ENCODE peak calls at places on chromosome 17, in ten cellular contexts. U is thoracic aorta, E is uterus, Z is choroid plexus epithelial cell, S is mucosa of descending colon, T is AG04450, Q is HFFc6, P is tibial artery, B is fibroblast of villous mesenchyme, I is Calu3. Y is an unnamed sample.

GRCh38 chr17:77288115-77288619 is 147.4 kb downstream of the SEC14L1 start:
- DNase-seq in U (no peak), E (no peak), Z (no peak), S (peak), T (no peak), Q (no peak), P (no peak), B (no peak), I (peak), Y (no peak)

GRCh38 chr17:67377727-67378443 is 804 bp downstream of the PITPNC1 start:
- DNase-seq in U (no peak), E (peak), Z (peak), S (peak), T (no peak), Q (no peak), P (peak), B (peak), I (peak), Y (no peak)

GRCh38 chr17:44102845-44103622 is 20.4 kb downstream of the HDAC5 start:
- DNase-seq in U (no peak), E (no peak), Z (no peak), S (no peak), T (no peak), Q (no peak), P (no peak), B (no peak), I (no peak), Y (no peak)

GRCh38 chr17:79745641-79746105 is 14.9 kb downstream of the ENPP7 start:
- DNase-seq in U (no peak), E (no peak), Z (no peak), S (no peak), T (no peak), Q (no peak), P (no peak), B (no peak), I (no peak), Y (no peak)

GRCh38 chr17:11598274-11599221 is at the start of gene DNAH9:
- DNase-seq in U (peak), E (peak), Z (peak), S (peak), T (no peak), Q (no peak), P (peak), B (peak), I (peak), Y (no peak)

GRCh38 chr17:31373150-31374082 is 18.1 kb upstream of the RAB11FIP4 start:
- DNase-seq in U (no peak), E (no peak), Z (peak), S (no peak), T (peak), Q (peak), P (no peak), B (peak), I (no peak), Y (no peak)

GRCh38 chr17:54861469-54861983 is 39.1 kb upstream of the TOM1L1 start:
- DNase-seq in U (no peak), E (no peak), Z (no peak), S (no peak), T (no peak), Q (no peak), P (no peak), B (no peak), I (no peak), Y (no peak)

GRCh38 chr17:38741853-38742421 is 6.2 kb downstream of the PCGF2 start:
- DNase-seq in U (no peak), E (no peak), Z (no peak), S (peak), T (no peak), Q (no peak), P (no peak), B (no peak), I (no peak), Y (peak)

GRCh38 chr17:73338050-73338491 is 26.3 kb upstream of the CDC42EP4 start:
- DNase-seq in U (peak), E (peak), Z (peak), S (no peak), T (no peak), Q (no peak), P (peak), B (peak), I (no peak), Y (no peak)

GRCh38 chr17:59534583-59534982 is 30.8 kb upstream of the DHX40 start:
- DNase-seq in U (no peak), E (no peak), Z (peak), S (no peak), T (no peak), Q (no peak), P (no peak), B (no peak), I (no peak), Y (no peak)

GRCh38 chr17:45666641-45667040 is 117.5 kb upstream of the CRHR1 start:
- DNase-seq in U (no peak), E (no peak), Z (no peak), S (no peak), T (no peak), Q (no peak), P (peak), B (no peak), I (no peak), Y (no peak)

GRCh38 chr17:65533056-65533745 is 28.2 kb downstream of the AXIN2 start:
- DNase-seq in U (no peak), E (no peak), Z (no peak), S (no peak), T (no peak), Q (no peak), P (peak), B (no peak), I (no peak), Y (no peak)

GRCh38 chr17:65532491-65532890 is 29.0 kb downstream of the AXIN2 start:
- DNase-seq in U (no peak), E (peak), Z (no peak), S (no peak), T (no peak), Q (no peak), P (peak), B (no peak), I (no peak), Y (no peak)

GRCh38 chr17:65530158-65530984 is 31.1 kb downstream of the AXIN2 start:
- DNase-seq in U (no peak), E (no peak), Z (no peak), S (no peak), T (no peak), Q (no peak), P (peak), B (no peak), I (no peak), Y (no peak)

GRCh38 chr17:65530985-65531507 is 30.4 kb downstream of the AXIN2 start:
- DNase-seq in U (no peak), E (no peak), Z (peak), S (no peak), T (peak), Q (no peak), P (no peak), B (peak), I (no peak), Y (no peak)

DNA sequence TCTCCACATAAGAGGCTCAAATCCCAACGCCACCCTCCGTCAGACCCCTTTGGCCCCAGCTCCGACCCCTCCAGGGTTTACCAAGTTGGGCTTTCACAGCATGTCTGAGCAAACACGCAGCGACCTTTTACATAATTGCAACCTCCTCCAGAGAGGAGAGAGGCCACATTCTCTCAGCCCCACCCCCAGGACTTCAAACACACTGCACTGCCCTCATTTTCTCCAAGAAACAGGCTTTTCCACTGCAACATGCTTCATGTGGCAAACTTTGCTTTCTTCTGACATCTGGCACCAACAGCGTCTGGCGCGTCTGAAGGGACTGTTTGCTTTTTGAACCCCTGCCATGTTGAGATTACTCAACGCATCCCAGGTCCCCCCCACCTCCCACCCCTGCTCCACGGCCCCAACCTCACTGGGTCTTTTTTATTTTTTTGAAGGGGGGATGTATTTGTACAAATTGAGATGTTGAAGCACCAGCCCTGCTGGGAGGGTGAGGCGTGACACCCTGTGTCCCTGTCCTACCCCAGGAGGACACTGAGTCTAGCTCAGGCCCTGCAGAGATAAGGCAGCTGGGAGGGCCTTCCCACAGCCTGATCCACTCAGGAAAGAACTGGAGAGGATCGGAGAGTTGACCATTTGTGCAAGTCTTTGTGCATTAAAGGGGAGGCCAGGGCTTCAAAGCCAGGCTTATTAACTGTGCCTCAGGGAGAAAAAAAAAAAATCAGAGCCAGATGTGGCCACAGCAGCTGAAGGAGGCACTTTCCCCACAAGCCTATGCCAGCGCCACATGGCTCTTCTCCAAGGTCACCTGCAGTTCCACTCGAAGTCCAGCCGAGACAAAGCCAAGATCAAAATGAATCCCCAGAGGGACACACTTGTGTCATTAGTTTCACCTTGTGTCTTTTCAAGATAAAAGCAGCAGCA is 29.7 kb downstream of the AXIN2 start:
- DNase-seq in U (no peak), E (peak), Z (peak), S (peak), T (peak), Q (no peak), P (peak), B (peak), I (no peak), Y (no peak)
- TF ChIP-seq CTCF in U (peak), E (peak), Z (peak), S (no peak), T (peak), Q (peak), P (peak), B (peak), I (peak), Y (no peak)

GRCh38 chr17:57662644-57663308 is 82.3 kb downstream of the CCDC182 start:
- DNase-seq in U (peak), E (peak), Z (peak), S (peak), T (peak), Q (peak), P (peak), B (peak), I (peak), Y (peak)
- TF ChIP-seq CTCF in U (no peak), E (peak), Z (no peak), S (no peak), T (no peak), Q (peak), P (no peak), B (no peak), I (no peak), Y (no peak)

GRCh38 chr17:81977211-81978091 is at the start of gene ASPSCR1:
- DNase-seq in U (peak), E (peak), Z (peak), S (peak), T (peak), Q (peak), P (peak), B (peak), I (peak), Y (peak)

GRCh38 chr17:81980752-81981239 is 3.4 kb downstream of the ASPSCR1 start:
- DNase-seq in U (no peak), E (no peak), Z (no peak), S (no peak), T (no peak), Q (no peak), P (no peak), B (no peak), I (no peak), Y (no peak)

GRCh38 chr17:81976332-81977210 is 858 bp upstream of the ASPSCR1 start:
- DNase-seq in U (no peak), E (peak), Z (no peak), S (peak), T (no peak), Q (no peak), P (no peak), B (no peak), I (peak), Y (no peak)

GRCh38 chr17:81980122-81980521 is 2.7 kb downstream of the ASPSCR1 start:
- DNase-seq in U (no peak), E (no peak), Z (no peak), S (no peak), T (no peak), Q (no peak), P (no peak), B (no peak), I (no peak), Y (no peak)

DNA sequence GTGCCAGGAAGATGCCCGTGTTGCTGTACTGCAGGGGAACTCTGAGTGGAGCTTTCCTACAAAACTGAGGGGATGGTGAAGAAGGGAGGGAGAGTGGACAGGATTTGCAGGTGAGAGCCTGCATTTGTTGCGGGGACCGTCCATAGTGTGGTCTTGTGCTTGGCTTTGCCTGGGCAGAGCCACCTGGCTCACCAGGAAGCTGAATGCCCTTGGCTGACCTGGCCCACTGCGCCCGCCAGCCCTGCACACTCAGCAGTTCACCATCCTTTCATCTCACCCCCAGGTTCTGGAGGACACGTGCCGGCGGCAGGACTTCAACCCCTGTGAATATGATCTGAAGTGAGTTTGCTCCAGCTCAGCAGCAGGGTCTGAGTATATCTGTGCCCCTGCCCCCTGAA is 1.5 kb downstream of the ASPSCR1 start:
- DNase-seq in U (no peak), E (no peak), Z (no peak), S (no peak), T (no peak), Q (no peak), P (no peak), B (no peak), I (no peak), Y (no peak)
- TF ChIP-seq CTCF in U (no peak), E (no peak), Z (no peak), S (no peak), T (no peak), Q (no peak), P (no peak), B (no peak), I (no peak), Y (no peak)

GRCh38 chr17:39820987-39821386 is 43.1 kb downstream of the IKZF3 start:
- DNase-seq in U (no peak), E (no peak), Z (no peak), S (no peak), T (no peak), Q (no peak), P (no peak), B (no peak), I (peak), Y (no peak)

GRCh38 chr17:39822051-39822450 is 42.1 kb downstream of the IKZF3 start:
- DNase-seq in U (no peak), E (no peak), Z (no peak), S (no peak), T (no peak), Q (no peak), P (no peak), B (no peak), I (peak), Y (no peak)

GRCh38 chr17:39823407-39824054 is 40.6 kb downstream of the IKZF3 start:
- DNase-seq in U (no peak), E (no peak), Z (no peak), S (no peak), T (no peak), Q (no peak), P (no peak), B (no peak), I (peak), Y (no peak)

GRCh38 chr17:39818282-39819000 is 45.7 kb downstream of the IKZF3 start:
- DNase-seq in U (no peak), E (no peak), Z (no peak), S (no peak), T (no peak), Q (no peak), P (no peak), B (no peak), I (no peak), Y (no peak)

GRCh38 chr17:39820541-39820940 is 43.6 kb downstream of the IKZF3 start:
- DNase-seq in U (no peak), E (no peak), Z (no peak), S (no peak), T (no peak), Q (no peak), P (no peak), B (no peak), I (peak), Y (no peak)
- TF ChIP-seq CTCF in U (no peak), E (no peak), Z (no peak), S (no peak), T (no peak), Q (no peak), P (no peak), B (no peak), I (no peak), Y (no peak)

GRCh38 chr17:9842057-9842758 is 16.5 kb downstream of the GLP2R start:
- DNase-seq in U (no peak), E (peak), Z (peak), S (peak), T (no peak), Q (peak), P (peak), B (peak), I (no peak), Y (no peak)

GRCh38 chr17:9843152-9844010 is 17.7 kb downstream of the GLP2R start:
- DNase-seq in U (no peak), E (no peak), Z (peak), S (no peak), T (no peak), Q (no peak), P (no peak), B (peak), I (peak), Y (no peak)

GRCh38 chr17:9837551-9838471 is 12.1 kb downstream of the GLP2R start:
- DNase-seq in U (no peak), E (peak), Z (peak), S (no peak), T (no peak), Q (peak), P (peak), B (peak), I (no peak), Y (no peak)

GRCh38 chr17:9844153-9844552 is 18.4 kb downstream of the GLP2R start:
- DNase-seq in U (no peak), E (no peak), Z (no peak), S (no peak), T (no peak), Q (no peak), P (no peak), B (no peak), I (no peak), Y (no peak)

DNA sequence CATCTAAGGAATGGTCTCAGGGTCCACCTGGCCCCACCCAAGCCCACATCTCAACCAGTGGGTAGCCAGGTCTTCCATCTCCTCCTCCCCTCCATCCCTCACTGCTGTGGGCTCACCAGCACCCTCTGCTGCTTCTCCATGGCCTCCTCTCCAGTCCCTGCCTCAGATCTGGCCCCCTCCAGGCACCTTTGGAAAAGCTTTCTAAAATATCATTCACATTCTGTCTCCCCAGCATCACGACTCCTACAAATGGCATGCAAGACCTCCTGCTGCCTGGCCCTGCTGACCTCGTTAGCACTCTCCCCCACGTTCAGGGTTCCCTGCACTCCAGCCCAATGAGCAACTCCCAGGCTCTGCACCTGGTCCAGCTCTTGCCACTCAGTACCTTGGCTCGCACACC is 13.7 kb downstream of the GLP2R start:
- DNase-seq in U (no peak), E (no peak), Z (peak), S (no peak), T (no peak), Q (no peak), P (no peak), B (peak), I (no peak), Y (no peak)
- TF ChIP-seq CTCF in U (no peak), E (no peak), Z (peak), S (no peak), T (no peak), Q (no peak), P (no peak), B (peak), I (no peak), Y (no peak)

GRCh38 chr17:18005496-18005895 is 32.8 kb downstream of the DRC3 start:
- DNase-seq in U (no peak), E (no peak), Z (no peak), S (no peak), T (no peak), Q (no peak), P (no peak), B (no peak), I (no peak), Y (no peak)

GRCh38 chr17:18006495-18007239 is 32.3 kb downstream of the ATPAF2 start:
- DNase-seq in U (no peak), E (no peak), Z (no peak), S (no peak), T (no peak), Q (no peak), P (no peak), B (no peak), I (no peak), Y (no peak)

GRCh38 chr17:18002171-18002570 is 29.5 kb downstream of the DRC3 start:
- DNase-seq in U (no peak), E (no peak), Z (no peak), S (no peak), T (no peak), Q (no peak), P (no peak), B (peak), I (no peak), Y (no peak)

GRCh38 chr17:18004345-18004744 is 31.7 kb downstream of the DRC3 start:
- DNase-seq in U (no peak), E (no peak), Z (no peak), S (no peak), T (no peak), Q (no peak), P (no peak), B (no peak), I (no peak), Y (no peak)

GRCh38 chr17:18004901-18005305 is 32.2 kb downstream of the DRC3 start:
- DNase-seq in U (no peak), E (no peak), Z (no peak), S (no peak), T (no peak), Q (no peak), P (no peak), B (no peak), I (no peak), Y (no peak)
- TF ChIP-seq CTCF in U (peak), E (no peak), Z (peak), S (no peak), T (peak), Q (peak), P (no peak), B (peak), I (no peak), Y (no peak)

DNA sequence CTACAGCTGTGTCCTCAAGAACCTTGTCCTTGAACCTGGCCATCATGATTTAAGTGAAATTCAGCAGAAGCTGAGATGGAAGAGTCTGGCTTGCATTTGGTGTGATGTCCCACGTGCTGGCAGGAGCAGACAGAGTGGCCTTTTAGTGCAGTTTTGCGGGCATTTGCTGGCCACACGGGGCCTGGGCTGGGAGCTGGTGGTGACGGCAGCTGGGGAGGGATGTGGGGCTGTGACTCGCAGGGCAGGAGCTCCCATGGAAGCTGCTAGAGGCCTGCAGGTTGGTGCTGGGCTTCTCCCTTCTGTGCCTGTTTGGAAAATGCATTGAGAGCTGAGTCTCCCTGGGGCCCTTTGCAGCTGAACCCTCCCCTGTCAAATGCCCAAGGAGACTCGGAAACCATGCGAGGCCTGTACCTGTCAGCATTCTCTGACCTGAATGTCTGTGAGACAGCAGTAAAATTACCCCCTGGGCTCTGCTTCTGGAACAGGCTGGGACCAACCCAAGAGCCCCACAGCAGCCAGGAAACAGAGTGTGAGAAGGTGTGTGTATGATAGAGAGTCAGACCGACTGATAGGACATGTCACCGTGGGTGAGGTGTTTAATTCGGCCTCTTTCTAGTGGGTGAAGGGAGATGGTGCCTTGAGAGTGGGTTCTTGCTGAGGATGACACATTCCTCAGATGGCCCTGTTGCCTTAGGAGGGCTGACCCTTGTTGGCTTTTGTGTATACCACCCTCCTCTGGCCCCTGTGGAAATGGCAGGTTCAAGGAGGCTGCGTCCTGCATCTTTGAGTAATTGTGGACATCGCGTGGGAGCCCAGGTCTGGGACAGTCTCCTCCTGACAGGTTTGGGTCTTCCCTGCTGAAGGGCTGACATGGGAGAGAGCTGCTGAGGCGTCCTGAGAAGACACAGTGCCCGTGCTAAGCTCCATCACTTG is 145.5 kb downstream of the MSI2 start:
- DNase-seq in U (no peak), E (no peak), Z (no peak), S (no peak), T (no peak), Q (no peak), P (no peak), B (no peak), I (no peak), Y (no peak)
- TF ChIP-seq CTCF in U (no peak), E (no peak), Z (peak), S (no peak), T (no peak), Q (no peak), P (no peak), B (peak), I (no peak), Y (no peak)

Y was measured in CD14-positive monocyte.